ENCODE peak calls at places on chromosomes 4 and X, in seven cellular contexts. C is spleen, B is right cardiac atrium, Q is H7, Z is uterus, H is left ventricle myocardium inferior, M is upper lobe of right lung. J is an unnamed sample. For H3K27me3, the result is how much of the 10 kb centered on the place peaks cover.

GRCh38 chr4:65120287-65120686 is 550.0 kb downstream of the EPHA5 start:
- DNase-seq in C (no peak), B (no peak), Q (no peak), Z (no peak), H (no peak), M (no peak), J (no peak)

GRCh38 chrX:17377047-17377692 is 2.2 kb downstream of the NHS start:
- DNase-seq in C (no peak), B (peak), Q (peak), Z (peak), H (peak), M (peak), J (peak)

GRCh38 chr4:112213850-112214249 is 17.7 kb upstream of the AP1AR start:
- DNase-seq in C (no peak), B (no peak), Q (no peak), Z (no peak), H (no peak), M (no peak), J (peak)

GRCh38 chrX:47283015-47283771 is 50.4 kb downstream of the USP11 start:
- DNase-seq in C (no peak), B (no peak), Q (no peak), Z (peak), H (no peak), M (no peak), J (peak)

GRCh38 chrX:43953218-43953617 is 20.0 kb downstream of the NDP start:
- DNase-seq in C (no peak), B (no peak), Q (no peak), Z (no peak), H (no peak), M (no peak), J (no peak)

GRCh38 chrX:11190745-11191510 is 79.8 kb downstream of the HCCS start:
- DNase-seq in C (no peak), B (no peak), Q (no peak), Z (no peak), H (no peak), M (no peak), J (peak)

GRCh38 chrX:19715711-19716638 is 171.4 kb downstream of the SH3KBP1 start:
- DNase-seq in C (no peak), B (no peak), Q (no peak), Z (no peak), H (no peak), M (no peak), J (peak)

GRCh38 chr4:1008840-1009646 is 2.4 kb upstream of the FGFRL1 start:
- DNase-seq in C (peak), B (peak), Q (no peak), Z (peak), H (peak), M (peak), J (no peak)

GRCh38 chr4:147174561-147174960 is 228.9 kb upstream of the TTC29 start:
- DNase-seq in C (no peak), B (no peak), Q (no peak), Z (no peak), H (no peak), M (no peak), J (no peak)

GRCh38 chr4:155629183-155629825 is 37.3 kb upstream of the GUCY1A1 start:
- DNase-seq in C (no peak), B (no peak), Q (no peak), Z (no peak), H (no peak), M (no peak), J (peak)

GRCh38 chrX:23783569-23784486 is 855 bp downstream of the SAT1 start:
- DNase-seq in C (no peak), B (no peak), Q (no peak), Z (no peak), H (no peak), M (no peak), J (no peak)

GRCh38 chr4:56430203-56430602 is 5.2 kb downstream of the PPAT start:
- DNase-seq in C (no peak), B (no peak), Q (no peak), Z (no peak), H (no peak), M (no peak), J (no peak)
- H3K4me3 ChIP-seq in C (no peak), B (no peak), Q (no peak), Z (no peak), H (no peak), M (no peak), J (no peak)

DNA sequence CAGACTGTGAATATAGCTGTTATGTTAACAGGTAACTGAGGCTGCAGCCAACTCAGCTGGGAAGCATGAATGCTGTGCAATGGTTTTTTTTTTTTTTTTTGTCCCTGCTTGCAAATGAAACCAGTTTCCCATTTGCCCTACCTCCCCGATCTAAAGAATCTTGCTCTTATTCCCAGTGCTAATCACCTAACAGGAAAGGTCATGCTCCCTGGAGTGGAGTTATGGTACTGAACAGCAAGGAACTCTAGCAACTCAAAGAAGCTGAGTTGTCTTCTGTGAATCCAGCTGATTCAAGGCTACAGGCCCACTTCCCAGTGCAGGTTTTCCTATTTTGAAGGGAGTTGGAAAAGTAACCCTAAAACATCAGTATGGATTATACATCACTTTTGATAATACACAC is 52.1 kb downstream of the HTR2C start:
- DNase-seq in C (no peak), B (no peak), Q (peak), Z (no peak), H (no peak), M (no peak), J (no peak)
- H3K27me3 ChIP-seq in C (under half), B (under half), Q (under half), Z (under half), H (under half), M (under half), J (under half)

DNA sequence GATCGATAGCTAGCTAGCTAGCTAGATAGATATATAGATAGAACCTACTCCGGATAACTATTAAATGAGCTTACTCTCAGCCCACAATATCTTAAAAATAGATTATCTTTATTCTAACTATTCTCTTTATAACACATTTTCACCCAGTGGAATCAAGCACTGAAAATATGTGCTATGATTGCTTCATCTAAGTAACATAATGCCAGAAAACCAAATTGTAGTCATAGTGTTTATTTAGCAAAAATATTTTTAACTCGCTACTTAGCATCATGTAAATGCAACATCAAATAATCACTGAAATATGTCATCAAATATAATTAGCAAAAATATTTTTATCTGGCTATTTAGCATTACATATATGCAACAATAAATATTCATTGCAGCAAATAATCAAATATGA is 1.5 kb downstream of the TMEM156 start:
- DNase-seq in C (no peak), B (no peak), Q (no peak), Z (no peak), H (no peak), M (no peak), J (peak)
- H3K4me3 ChIP-seq in C (peak), B (no peak), Q (no peak), Z (no peak), H (no peak), M (no peak), J (peak)

DNA sequence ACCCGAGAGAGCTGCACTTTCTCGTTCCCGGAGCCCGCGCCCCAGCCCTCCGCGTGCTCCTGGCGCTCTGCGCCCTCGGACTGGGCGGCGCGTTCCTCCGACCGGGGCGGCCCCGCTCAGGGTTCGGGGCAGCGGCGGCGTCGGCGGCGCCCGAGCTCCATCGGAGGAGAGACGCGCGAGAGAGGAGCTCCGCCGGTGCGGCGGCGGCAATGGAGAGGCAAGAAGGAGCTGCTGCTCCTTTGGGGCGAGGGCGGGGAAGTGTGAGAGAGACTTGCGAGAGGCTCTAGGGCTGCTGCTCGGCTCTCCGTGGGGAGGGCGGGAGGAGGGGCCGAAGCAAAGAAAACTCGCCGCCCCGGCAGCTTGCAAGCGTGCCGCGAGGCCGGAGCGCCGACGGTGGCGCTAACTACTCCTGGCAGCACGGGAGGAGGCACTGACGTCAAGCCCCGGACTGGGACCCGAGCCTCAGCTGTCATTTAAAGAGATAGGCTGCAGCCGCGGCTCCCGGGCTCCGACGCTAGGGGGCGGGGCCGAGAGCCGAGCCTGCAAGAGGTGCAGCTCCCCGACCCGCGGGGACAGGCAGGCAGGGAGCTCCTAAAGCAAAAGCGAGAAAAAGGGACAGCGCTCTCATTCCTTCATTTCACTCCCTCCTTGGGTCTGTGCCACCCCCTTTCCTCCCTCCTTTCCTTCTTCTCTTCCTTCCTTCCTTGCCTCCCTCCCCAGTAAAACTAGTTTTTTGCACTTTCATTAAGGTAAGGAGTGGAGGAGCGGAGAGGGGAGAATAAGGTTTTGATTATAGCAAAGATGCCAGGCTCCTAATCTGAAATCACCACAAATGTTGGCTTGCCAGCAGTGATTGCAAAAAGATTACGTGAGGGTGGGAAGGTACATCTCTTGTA is at the start of gene KCTD8:
- DNase-seq in C (peak), B (peak), Q (peak), Z (peak), H (peak), M (peak), J (peak)
- H3K27me3 ChIP-seq in C (half or more), B (under half), Q (under half), Z (under half), H (half or more), M (half or more), J (under half)

GRCh38 chrX:100435726-100436125 is 25.7 kb upstream of the PCDH19 start:
- DNase-seq in C (no peak), B (no peak), Q (no peak), Z (no peak), H (no peak), M (no peak), J (no peak)
- H3K4me3 ChIP-seq in C (no peak), B (no peak), Q (no peak), Z (no peak), H (no peak), M (no peak), J (no peak)

GRCh38 chr4:8072235-8072968 is 86.2 kb downstream of the ABLIM2 start:
- DNase-seq in C (no peak), B (peak), Q (peak), Z (no peak), H (no peak), M (no peak), J (no peak)
- H3K27me3 ChIP-seq in C (under half), B (under half), Q (under half), Z (under half), H (under half), M (under half), J (under half)

J was measured in bronchial epithelial cell.